ENCODE peak calls at places on chromosomes 4 and X, in seven cellular contexts. One of them, this sample, is unnamed.
A peak's percentile ranks its signal among the peaks of the same experiment; 100 is the strongest.

GRCh38 chrX:120200851-120201250 is 42.4 kb downstream of the RHOXF2 start:
- DNase-seq in NCI-H226: no peak
- DNase-seq in SHP77: no peak
- DNase-seq in GM23248: no peak
- DNase-seq in Right ventricle myocardium superior: no peak
- DNase-seq in mesenchymal stem cell: no peak
- DNase-seq in activated effector memory CD4-positive, alpha-beta T cell treated with Interleukin-2 at 50 U/mL for 16 hours: no peak
- DNase-seq in this sample: no peak

GRCh38 chrX:10011261-10011931 is 44.2 kb downstream of the CLDN34 start:
- DNase-seq in NCI-H226: no peak
- DNase-seq in GM23248: no peak
- DNase-seq in SHP77: no peak
- DNase-seq in activated effector memory CD4-positive, alpha-beta T cell treated with Interleukin-2 at 50 U/mL for 16 hours: no peak
- DNase-seq in Right ventricle myocardium superior: no peak
- DNase-seq in mesenchymal stem cell: peak; percentile 73
- DNase-seq in this sample: no peak

GRCh38 chr4:176238157-176238608 is 30.8 kb downstream of the ASB5 start:
- DNase-seq in activated effector memory CD4-positive, alpha-beta T cell treated with Interleukin-2 at 50 U/mL for 16 hours: no peak
- DNase-seq in GM23248: peak; percentile 74
- DNase-seq in mesenchymal stem cell: no peak
- DNase-seq in NCI-H226: no peak
- DNase-seq in SHP77: no peak
- DNase-seq in Right ventricle myocardium superior: no peak
- DNase-seq in this sample: no peak

GRCh38 chrX:9657590-9658256 is 107.9 kb downstream of the GPR143 start:
- DNase-seq in SHP77: no peak
- DNase-seq in NCI-H226: no peak
- DNase-seq in Right ventricle myocardium superior: no peak
- DNase-seq in mesenchymal stem cell: no peak
- DNase-seq in GM23248: no peak
- DNase-seq in activated effector memory CD4-positive, alpha-beta T cell treated with Interleukin-2 at 50 U/mL for 16 hours: no peak
- DNase-seq in this sample: no peak

GRCh38 chr4:36241771-36242170 is 2.5 kb downstream of the ARAP2 start:
- DNase-seq in Right ventricle myocardium superior: no peak
- DNase-seq in mesenchymal stem cell: no peak
- DNase-seq in GM23248: no peak
- DNase-seq in activated effector memory CD4-positive, alpha-beta T cell treated with Interleukin-2 at 50 U/mL for 16 hours: no peak
- DNase-seq in NCI-H226: no peak
- DNase-seq in SHP77: no peak
- DNase-seq in this sample: no peak

GRCh38 chr4:151147000-151147399 is 47.6 kb downstream of the RPS3A start:
- DNase-seq in activated effector memory CD4-positive, alpha-beta T cell treated with Interleukin-2 at 50 U/mL for 16 hours: no peak
- DNase-seq in mesenchymal stem cell: peak; percentile 31
- DNase-seq in SHP77: no peak
- DNase-seq in Right ventricle myocardium superior: no peak
- DNase-seq in GM23248: no peak
- DNase-seq in NCI-H226: no peak
- DNase-seq in this sample: no peak

GRCh38 chr4:101458914-101459313 is 111.6 kb upstream of the PPP3CA start:
- DNase-seq in GM23248: peak; percentile 7
- DNase-seq in NCI-H226: no peak
- DNase-seq in activated effector memory CD4-positive, alpha-beta T cell treated with Interleukin-2 at 50 U/mL for 16 hours: no peak
- DNase-seq in SHP77: no peak
- DNase-seq in mesenchymal stem cell: peak; percentile 77
- DNase-seq in Right ventricle myocardium superior: no peak
- DNase-seq in this sample: no peak

GRCh38 chrX:45859407-45859806 is 658.7 kb upstream of the DIPK2B start:
- DNase-seq in NCI-H226: no peak
- DNase-seq in mesenchymal stem cell: no peak
- DNase-seq in GM23248: no peak
- DNase-seq in activated effector memory CD4-positive, alpha-beta T cell treated with Interleukin-2 at 50 U/mL for 16 hours: no peak
- DNase-seq in SHP77: no peak
- DNase-seq in Right ventricle myocardium superior: no peak
- DNase-seq in this sample: no peak

GRCh38 chr4:16597829-16598228 is 300.6 kb downstream of the LDB2 start:
- DNase-seq in mesenchymal stem cell: peak; percentile 77
- DNase-seq in GM23248: peak; percentile 68
- DNase-seq in NCI-H226: no peak
- DNase-seq in SHP77: no peak
- DNase-seq in Right ventricle myocardium superior: no peak
- DNase-seq in activated effector memory CD4-positive, alpha-beta T cell treated with Interleukin-2 at 50 U/mL for 16 hours: no peak
- DNase-seq in this sample: no peak

This sample was measured in NCI-H774.